ENCODE peak calls at places on chromosomes 2 and 18, in seven cellular contexts. O is NB4, V is HFF-Myc, H is AG08396, L is KBM-7, D is spleen, X is ELF-1. Z is an unnamed sample.

GRCh38 chr18:49911414-49911813 is 98.1 kb upstream of the ACAA2 start:
- DNase-seq in O (no peak), V (no peak), H (no peak), L (no peak), D (no peak), X (no peak), Z (no peak)

GRCh38 chr2:74499269-74499939 is at the start of gene LBX2:
- DNase-seq in O (no peak), V (no peak), H (peak; percentile 40), L (no peak), D (peak; percentile 76), X (peak; percentile 34), Z (peak; percentile 10)

GRCh38 chr2:24855703-24856102 is 62.5 kb downstream of the CENPO start:
- DNase-seq in O (peak; percentile 62), V (peak; percentile 67), H (no peak), L (no peak), D (peak; percentile 50), X (peak; percentile 88), Z (peak; percentile 32)

GRCh38 chr18:24735504-24736243 is 275.2 kb downstream of the HRH4 start:
- DNase-seq in O (no peak), V (no peak), H (no peak), L (no peak), D (no peak), X (no peak), Z (no peak)

GRCh38 chr18:28972333-28972732 is 795.4 kb upstream of the CDH2 start:
- DNase-seq in O (no peak), V (no peak), H (no peak), L (no peak), D (no peak), X (no peak), Z (no peak)

GRCh38 chr2:29920130-29920577 is 1.2 kb downstream of the ALK start:
- DNase-seq in O (peak; percentile 33), V (no peak), H (peak; percentile 64), L (peak; percentile 53), D (peak; percentile 74), X (peak; percentile 85), Z (peak; percentile 51)

GRCh38 chr18:70422061-70422965 is 133.5 kb downstream of the SOCS6 start:
- DNase-seq in O (peak; percentile 87), V (peak; percentile 86), H (peak; percentile 82), L (peak; percentile 63), D (no peak), X (peak; percentile 54), Z (peak; percentile 84)

GRCh38 chr18:5628512-5629255 is 84.9 kb upstream of the EPB41L3 start:
- DNase-seq in O (no peak), V (no peak), H (peak; percentile 47), L (peak; percentile 56), D (peak; percentile 73), X (peak; percentile 80), Z (no peak)

GRCh38 chr2:64502860-64503259 is 21.3 kb upstream of the AFTPH start:
- DNase-seq in O (no peak), V (no peak), H (no peak), L (no peak), D (no peak), X (no peak), Z (no peak)